ENCODE peak calls at places on chromosomes 12 and 14, in seven cellular contexts. R is H1, Z is IMR-90, H is mesenchymal stem cell, F is neuronal stem cell, T is mesendoderm, W is trophoblast cell. Y is an unnamed sample.

GRCh38 chr12:24853588-24853987 is 95.3 kb downstream of the BCAT1 start:
- DNase-seq in R (no peak), W (no peak), F (no peak), Z (peak; percentile 87), H (peak; percentile 77), T (no peak), Y (no peak)

GRCh38 chr12:127126260-127126628 is 1140.7 kb upstream of the TMEM132C start:
- DNase-seq in T (no peak), Z (no peak), R (no peak), F (no peak), W (no peak), H (no peak), Y (no peak)

GRCh38 chr12:24991209-24992049 is 42.5 kb upstream of the BCAT1 start:
- DNase-seq in F (peak; percentile 27), T (peak; percentile 51), W (peak; percentile 21), H (peak; percentile 63), R (no peak), Z (peak; percentile 75), Y (no peak)

GRCh38 chr12:40063424-40063823 is 42.5 kb downstream of the SLC2A13 start:
- DNase-seq in T (no peak), Z (no peak), R (no peak), F (no peak), W (no peak), H (peak; percentile 26), Y (no peak)

GRCh38 chr12:16347391-16348298 is at the start of gene MGST1:
- DNase-seq in H (peak; percentile 64), R (peak; percentile 87), F (peak; percentile 89), T (peak; percentile 96), Z (peak; percentile 59), W (no peak), Y (peak; percentile 95)

GRCh38 chr12:53068811-53069585 is 10.2 kb downstream of the SPRYD3 start:
- DNase-seq in W (no peak), Z (no peak), R (no peak), F (no peak), H (no peak), T (no peak), Y (peak; percentile 34)

GRCh38 chr12:90292183-90292582 is 583.5 kb upstream of the ATP2B1 start:
- DNase-seq in Z (no peak), H (no peak), R (no peak), T (no peak), F (no peak), W (no peak), Y (no peak)

GRCh38 chr14:35696119-35696518 is 113.0 kb downstream of the RALGAPA1 start:
- DNase-seq in H (no peak), W (no peak), F (no peak), Z (no peak), R (no peak), T (no peak), Y (no peak)

GRCh38 chr12:40228727-40229126 is 3.9 kb downstream of the LRRK2 start:
- DNase-seq in R (no peak), H (no peak), W (no peak), Z (no peak), F (no peak), T (no peak), Y (no peak)

GRCh38 chr14:76924363-76925151 is 98.3 kb downstream of the LRRC74A start:
- DNase-seq in F (peak; percentile 64), W (no peak), T (peak; percentile 97), R (peak; percentile 87), Z (no peak), H (peak; percentile 60), Y (peak; percentile 95)

GRCh38 chr14:104563742-104564615 is 15.6 kb upstream of the C14orf180 start:
- DNase-seq in W (peak; percentile 43), R (peak; percentile 96), F (peak; percentile 67), T (peak; percentile 88), Z (peak; percentile 34), H (peak; percentile 53), Y (peak; percentile 94)

GRCh38 chr14:74217672-74218448 is 21.4 kb upstream of the VSX2 start:
- DNase-seq in T (peak; percentile 86), F (peak; percentile 71), Z (peak; percentile 46), W (peak; percentile 66), H (peak; percentile 63), R (peak; percentile 97), Y (peak; percentile 89)

GRCh38 chr12:47216150-47216677 is 136.5 kb upstream of the AMIGO2 start:
- DNase-seq in R (no peak), Z (no peak), F (no peak), H (no peak), W (no peak), T (no peak), Y (no peak)

GRCh38 chr14:61524211-61524806 is 171.0 kb upstream of the HIF1A start:
- DNase-seq in F (no peak), Z (peak; percentile 74), H (peak; percentile 88), W (no peak), R (no peak), T (no peak), Y (no peak)
- H2BK5ac ChIP-seq in F (no peak overlapping the region), Z (peak overlapping the region; percentile 12), H (peak overlapping the region; percentile 46), W (peak overlapping the region; percentile 74), R (no peak overlapping the region), T (no peak overlapping the region), Y (no peak overlapping the region)

GRCh38 chr14:51925980-51926379 is 63.4 kb upstream of the RTRAF start:
- DNase-seq in F (no peak), W (no peak), R (no peak), H (no peak), T (no peak), Z (no peak), Y (no peak)
- H2BK5ac ChIP-seq in F (no peak overlapping the region), W (no peak overlapping the region), R (no peak overlapping the region), H (no peak overlapping the region), T (no peak overlapping the region), Z (no peak overlapping the region), Y (no peak overlapping the region)

GRCh38 chr12:219891-220352 is 6.0 kb upstream of the SLC6A12 start:
- DNase-seq in F (peak; percentile 67), R (peak; percentile 98), W (peak; percentile 14), Z (peak; percentile 35), H (peak; percentile 57), T (peak; percentile 90), Y (peak; percentile 97)

GRCh38 chr12:220946-221550 is 7.1 kb upstream of the SLC6A12 start:
- DNase-seq in R (no peak), T (no peak), Z (no peak), H (no peak), W (no peak), F (no peak), Y (no peak)

GRCh38 chr12:218728-219590 is 5.0 kb upstream of the SLC6A12 start:
- DNase-seq in F (no peak), R (no peak), T (no peak), W (no peak), Z (no peak), H (no peak), Y (no peak)

GRCh38 chr12:221736-222135 is 7.8 kb upstream of the SLC6A12 start:
- DNase-seq in R (no peak), Z (no peak), F (no peak), T (no peak), W (no peak), H (no peak), Y (no peak)

DNA sequence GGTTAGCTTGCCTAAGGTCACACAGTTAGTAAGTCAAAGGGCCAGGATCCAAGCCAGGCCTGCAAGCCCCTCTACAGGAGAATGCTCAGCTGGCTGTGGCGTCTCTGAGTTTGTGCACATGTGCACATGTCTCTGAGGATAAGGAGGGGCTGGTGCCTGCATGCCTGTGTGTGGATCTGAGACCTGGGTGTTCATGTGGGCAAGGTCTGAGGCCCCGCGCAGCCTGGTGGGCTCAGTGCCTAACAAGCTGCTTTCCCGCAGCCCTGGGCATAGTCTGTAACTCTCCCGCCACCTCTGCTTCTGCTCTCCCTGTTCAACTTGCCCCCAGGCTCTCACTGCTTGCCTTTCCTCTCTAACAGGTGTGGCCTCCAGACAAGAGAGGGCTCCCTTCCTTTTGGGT is 4.3 kb upstream of the SLC6A12 start:
- DNase-seq in R (no peak), T (no peak), H (no peak), W (no peak), F (no peak), Z (no peak), Y (no peak)
- H2BK5ac ChIP-seq in R (no peak overlapping the region), T (no peak overlapping the region), H (no peak overlapping the region), W (no peak overlapping the region), F (no peak overlapping the region), Z (no peak overlapping the region), Y (no peak overlapping the region)

DNA sequence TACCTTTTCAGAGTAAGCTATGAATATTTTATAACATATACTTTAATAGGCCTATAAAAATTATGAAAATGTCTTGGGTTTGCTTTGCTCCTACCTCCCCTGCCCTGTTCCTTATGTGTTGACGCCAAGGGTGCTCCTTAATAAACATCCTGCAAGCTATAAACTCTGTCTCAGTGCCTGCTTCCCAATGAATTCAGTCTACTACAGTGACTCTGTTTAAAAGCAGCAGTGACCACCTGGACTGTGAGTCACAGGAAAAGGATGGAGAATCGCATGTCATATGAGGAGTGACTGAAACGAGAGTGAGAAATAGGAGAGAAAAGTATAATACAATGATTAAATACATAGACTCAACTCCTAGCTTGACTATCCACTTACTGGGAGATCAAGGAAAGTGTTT is 41.1 kb upstream of the CFAP54 start:
- DNase-seq in H (peak; percentile 84), R (no peak), W (peak; percentile 37), F (no peak), T (no peak), Z (peak; percentile 96), Y (no peak)
- H2BK5ac ChIP-seq in H (no peak overlapping the region), R (no peak overlapping the region), W (no peak overlapping the region), F (no peak overlapping the region), T (no peak overlapping the region), Z (peak overlapping the region; percentile 18), Y (no peak overlapping the region)

DNA sequence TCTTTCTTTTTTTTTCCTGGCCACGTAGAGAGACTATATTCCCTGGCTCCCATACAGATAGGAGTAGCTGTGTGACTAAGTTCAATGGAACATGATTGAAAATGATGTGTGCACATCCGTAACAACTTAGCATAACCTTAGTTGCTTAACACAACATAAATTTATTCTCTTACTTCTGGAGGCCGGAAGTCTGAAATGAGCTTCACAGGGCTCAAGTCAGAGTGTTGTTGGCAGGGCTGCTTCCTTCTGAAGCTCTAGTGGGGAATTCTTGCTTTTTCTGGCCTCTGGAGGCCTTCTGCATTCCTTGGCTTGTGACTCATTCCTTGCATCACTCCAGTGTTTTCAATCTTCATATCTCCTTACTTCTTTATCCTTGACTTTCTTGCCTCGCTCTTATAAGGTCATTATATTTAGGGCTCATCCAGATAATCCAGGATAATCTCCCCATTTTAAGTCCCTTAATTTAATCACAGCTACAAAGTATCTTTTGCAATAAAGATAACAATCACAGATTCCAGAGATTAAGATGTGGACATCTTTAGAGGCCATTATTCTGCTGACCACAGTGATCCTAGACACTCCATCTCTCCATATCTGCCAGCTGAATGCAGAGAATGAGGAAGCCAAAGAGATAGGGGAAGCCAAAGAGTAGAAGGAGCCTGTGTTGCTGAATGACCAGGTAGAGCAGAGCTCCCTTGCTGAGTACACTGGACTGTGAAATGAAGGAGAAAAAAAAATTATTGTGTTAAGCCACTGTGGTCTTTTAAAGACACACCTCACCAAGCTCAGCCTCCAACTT is 21.0 kb upstream of the SNX6 start:
- DNase-seq in W (peak; percentile 64), T (peak; percentile 82), Z (peak; percentile 100), F (no peak), H (peak; percentile 99), R (no peak), Y (no peak)
- H2BK5ac ChIP-seq in W (no peak overlapping the region), T (no peak overlapping the region), Z (peak overlapping the region; percentile 94), F (no peak overlapping the region), H (peak overlapping the region; percentile 89), R (no peak overlapping the region), Y (no peak overlapping the region)

GRCh38 chr12:83378186-83378727 is 691.6 kb downstream of the TMTC2 start:
- DNase-seq in H (no peak), T (peak; percentile 23), F (no peak), Z (no peak), R (no peak), W (no peak), Y (peak; percentile 27)
- H2BK5ac ChIP-seq in H (no peak overlapping the region), T (no peak overlapping the region), F (no peak overlapping the region), Z (no peak overlapping the region), R (no peak overlapping the region), W (no peak overlapping the region), Y (no peak overlapping the region)

Y was measured in H9.